ENCODE peak calls at places on chromosomes 2 and 18, in ten cellular contexts. Q, J, H, B, N, M, F, A, K and T are unnamed samples.
A peak's percentile ranks its signal among the peaks of the same experiment; 100 is the strongest.

GRCh38 chr2:850429-850828 is 100.2 kb upstream of the SNTG2 start:
- DNase-seq in Q (no peak), J (no peak), H (no peak), B (no peak), N (no peak), M (no peak), F (no peak), A (no peak), K (no peak), T (no peak)

GRCh38 chr2:207129821-207130220 is 35.9 kb downstream of the KLF7 start:
- DNase-seq in Q (no peak), J (peak; percentile 34), H (no peak), B (no peak), N (peak; percentile 53), M (no peak), F (no peak), A (no peak), K (no peak), T (no peak)

GRCh38 chr2:148675708-148676107 is 31.2 kb downstream of the EPC2 start:
- DNase-seq in Q (no peak), J (no peak), H (no peak), B (no peak), N (no peak), M (peak; percentile 9), F (peak; percentile 54), A (no peak), K (no peak), T (no peak)

GRCh38 chr2:71291398-71291797 is 40.2 kb upstream of the ZNF638 start:
- DNase-seq in Q (no peak), J (no peak), H (peak; percentile 79), B (no peak), N (no peak), M (no peak), F (no peak), A (no peak), K (no peak), T (no peak)

GRCh38 chr18:10139783-10140410 is 226.1 kb downstream of the VAPA start:
- DNase-seq in Q (no peak), J (no peak), H (no peak), B (no peak), N (peak; percentile 68), M (peak; percentile 31), F (peak; percentile 78), A (no peak), K (no peak), T (no peak)

GRCh38 chr2:160043265-160043664 is 19.1 kb downstream of the PLA2R1 start:
- DNase-seq in Q (no peak), J (no peak), H (no peak), B (no peak), N (peak; percentile 54), M (no peak), F (no peak), A (no peak), K (no peak), T (no peak)

GRCh38 chr2:18093196-18093595 is 214.7 kb downstream of the KCNS3 start:
- DNase-seq in Q (no peak), J (no peak), H (no peak), B (no peak), N (no peak), M (no peak), F (no peak), A (no peak), K (no peak), T (no peak)

GRCh38 chr2:16709769-16710168 is 44.1 kb upstream of the CYRIA start:
- DNase-seq in Q (no peak), J (no peak), H (no peak), B (no peak), N (no peak), M (no peak), F (no peak), A (no peak), K (no peak), T (no peak)

GRCh38 chr2:185618630-185619029 is 120.0 kb upstream of the FSIP2 start:
- DNase-seq in Q (no peak), J (no peak), H (no peak), B (no peak), N (peak; percentile 29), M (no peak), F (no peak), A (no peak), K (no peak), T (no peak)

GRCh38 chr2:222993920-222994650 is 57.9 kb upstream of the KCNE4 start:
- DNase-seq in Q (peak; percentile 47), J (peak; percentile 18), H (peak; percentile 84), B (peak; percentile 82), N (no peak), M (no peak), F (peak; percentile 98), A (no peak), K (peak; percentile 78), T (no peak)

GRCh38 chr18:39841133-39842041 is 2113.6 kb upstream of the PIK3C3 start:
- DNase-seq in Q (peak; percentile 36), J (peak; percentile 97), H (peak; percentile 76), B (peak; percentile 27), N (peak; percentile 74), M (peak; percentile 9), F (peak; percentile 50), A (no peak), K (peak; percentile 45), T (no peak)

GRCh38 chr2:191301971-191302370 is 56.8 kb downstream of the MYO1B start:
- DNase-seq in Q (no peak), J (no peak), H (no peak), B (no peak), N (no peak), M (no peak), F (no peak), A (no peak), K (no peak), T (no peak)

GRCh38 chr2:148273158-148273691 is 252.3 kb downstream of the MBD5 start:
- DNase-seq in Q (no peak), J (no peak), H (no peak), B (no peak), N (no peak), M (no peak), F (peak; percentile 53), A (no peak), K (no peak), T (no peak)

GRCh38 chr2:208040199-208041171 is 15.2 kb upstream of the PLEKHM3 start:
- DNase-seq in Q (peak; percentile 85), J (peak; percentile 14), H (peak; percentile 42), B (peak; percentile 72), N (peak; percentile 73), M (peak; percentile 48), F (peak; percentile 82), A (peak; percentile 77), K (peak; percentile 56), T (peak; percentile 77)

GRCh38 chr2:53778536-53779162 is 8.1 kb downstream of the ASB3 start:
- DNase-seq in Q (no peak), J (no peak), H (no peak), B (no peak), N (no peak), M (no peak), F (no peak), A (no peak), K (no peak), T (no peak)

GRCh38 chr2:199590323-199590915 is 132.7 kb upstream of the SATB2 start:
- DNase-seq in Q (no peak), J (no peak), H (no peak), B (no peak), N (no peak), M (no peak), F (no peak), A (no peak), K (no peak), T (no peak)

GRCh38 chr2:96143848-96144480 is 1.3 kb downstream of the DUSP2 start:
- DNase-seq in Q (no peak), J (no peak), H (no peak), B (peak; percentile 48), N (peak; percentile 28), M (no peak), F (no peak), A (peak; percentile 48), K (no peak), T (peak; percentile 41)

GRCh38 chr2:199488772-199489400 is 31.1 kb upstream of the SATB2 start:
- DNase-seq in Q (peak; percentile 85), J (no peak), H (peak; percentile 15), B (peak; percentile 57), N (peak; percentile 61), M (peak; percentile 49), F (peak; percentile 59), A (peak; percentile 39), K (peak; percentile 23), T (peak; percentile 45)

GRCh38 chr18:48326901-48327675 is 82.1 kb downstream of the ZBTB7C start:
- DNase-seq in Q (no peak), J (no peak), H (no peak), B (no peak), N (peak; percentile 75), M (peak; percentile 26), F (peak; percentile 29), A (no peak), K (no peak), T (no peak)

GRCh38 chr2:141498561-141498960 is 632.3 kb downstream of the LRP1B start:
- DNase-seq in Q (no peak), J (no peak), H (no peak), B (no peak), N (no peak), M (no peak), F (peak; percentile 55), A (no peak), K (no peak), T (no peak)

GRCh38 chr2:191701696-191702095 is 23.8 kb downstream of the NABP1 start:
- DNase-seq in Q (no peak), J (peak; percentile 42), H (no peak), B (no peak), N (no peak), M (no peak), F (no peak), A (no peak), K (no peak), T (no peak)

GRCh38 chr18:61308795-61309393 is 24.3 kb upstream of the CDH20 start:
- DNase-seq in Q (no peak), J (no peak), H (peak; percentile 26), B (no peak), N (peak; percentile 4), M (no peak), F (peak; percentile 1), A (no peak), K (no peak), T (no peak)

GRCh38 chr2:215504547-215504946 is 68.7 kb upstream of the FN1 start:
- DNase-seq in Q (no peak), J (no peak), H (no peak), B (no peak), N (no peak), M (no peak), F (no peak), A (no peak), K (no peak), T (no peak)

GRCh38 chr2:39266139-39266805 is 22.5 kb upstream of the CDKL4 start:
- DNase-seq in Q (no peak), J (no peak), H (no peak), B (no peak), N (peak; percentile 45), M (no peak), F (peak; percentile 36), A (no peak), K (no peak), T (peak; percentile 33)

GRCh38 chr2:176494949-176495353 is 225.7 kb downstream of the MTX2 start:
- DNase-seq in Q (no peak), J (no peak), H (peak; percentile 28), B (peak; percentile 26), N (peak; percentile 30), M (no peak), F (no peak), A (no peak), K (peak; percentile 43), T (no peak)

GRCh38 chr18:24315170-24315569 is 82.5 kb downstream of the OSBPL1A start:
- DNase-seq in Q (no peak), J (no peak), H (no peak), B (no peak), N (peak; percentile 2), M (no peak), F (peak; percentile 83), A (no peak), K (no peak), T (no peak)

GRCh38 chr2:98532761-98533160 is 75.6 kb downstream of the COA5 start:
- DNase-seq in Q (no peak), J (peak; percentile 46), H (no peak), B (no peak), N (no peak), M (no peak), F (no peak), A (no peak), K (no peak), T (no peak)

GRCh38 chr2:145687445-145688104 is 1167.7 kb upstream of the ZEB2 start:
- DNase-seq in Q (no peak), J (no peak), H (no peak), B (no peak), N (peak; percentile 24), M (no peak), F (peak; percentile 21), A (no peak), K (no peak), T (no peak)